ENCODE peak calls at places on chromosomes 7 and 10, in four cellular contexts. B is gastrocnemius medialis, L is breast epithelium, T is body of pancreas. U is an unnamed sample.

GRCh38 chr7:139619367-139619657 is 95.8 kb downstream of the CLEC2L start:
- DNase-seq in B (no peak), L (no peak), T (no peak), U (no peak)

GRCh38 chr7:101792051-101792651 is 25.3 kb upstream of the CUX1 start:
- DNase-seq in B (peak), L (no peak), T (no peak), U (no peak)

GRCh38 chr10:6920072-6921019 is 340.3 kb upstream of the PRKCQ start:
- DNase-seq in B (peak), L (peak), T (peak), U (peak)

GRCh38 chr10:95655571-95656290 is 780 bp downstream of the ALDH18A1 start:
- DNase-seq in B (no peak), L (no peak), T (no peak), U (peak)

GRCh38 chr7:17230099-17230807 is 68.2 kb upstream of the AHR start:
- DNase-seq in B (no peak), L (no peak), T (no peak), U (no peak)

GRCh38 chr7:32519763-32520162 is 24.5 kb downstream of the AVL9 start:
- DNase-seq in B (no peak), L (no peak), T (no peak), U (no peak)

GRCh38 chr7:144780071-144780608 is 55.7 kb downstream of the TPK1 start:
- DNase-seq in B (no peak), L (no peak), T (no peak), U (no peak)

GRCh38 chr7:69932034-69932628 is 333.9 kb downstream of the AUTS2 start:
- DNase-seq in B (no peak), L (no peak), T (peak), U (no peak)

GRCh38 chr7:142452791-142453190 is 194.9 kb upstream of the PRSS58 start:
- DNase-seq in B (no peak), L (no peak), T (no peak), U (no peak)

GRCh38 chr10:124306922-124307371 is 111.8 kb downstream of the OAT start:
- DNase-seq in B (no peak), L (no peak), T (no peak), U (no peak)

GRCh38 chr10:104274762-104275721 is 6.1 kb downstream of the GSTO2 start:
- DNase-seq in B (no peak), L (no peak), T (peak), U (no peak)

GRCh38 chr7:55155351-55156117 is 136.7 kb downstream of the EGFR start:
- DNase-seq in B (no peak), L (no peak), T (no peak), U (no peak)

GRCh38 chr7:90594791-90595317 is 1.3 kb upstream of the CDK14 start:
- DNase-seq in B (peak), L (no peak), T (no peak), U (no peak)

GRCh38 chr10:30591249-30591670 is 38.3 kb downstream of the LYZL2 start:
- DNase-seq in B (no peak), L (no peak), T (peak), U (peak)

GRCh38 chr7:140084972-140085371 is 22.2 kb upstream of the PARP12 start:
- DNase-seq in B (no peak), L (no peak), T (no peak), U (no peak)

GRCh38 chr10:122876493-122876855 is 2.9 kb downstream of the FAM24B start:
- DNase-seq in B (no peak), L (no peak), T (no peak), U (no peak)

GRCh38 chr10:43192824-43193223 is 54.6 kb downstream of the CSGALNACT2 start:
- DNase-seq in B (no peak), L (no peak), T (no peak), U (no peak)

GRCh38 chr7:11950281-11950680 is 118.3 kb upstream of the THSD7A start:
- DNase-seq in B (no peak), L (no peak), T (no peak), U (no peak)

DNA sequence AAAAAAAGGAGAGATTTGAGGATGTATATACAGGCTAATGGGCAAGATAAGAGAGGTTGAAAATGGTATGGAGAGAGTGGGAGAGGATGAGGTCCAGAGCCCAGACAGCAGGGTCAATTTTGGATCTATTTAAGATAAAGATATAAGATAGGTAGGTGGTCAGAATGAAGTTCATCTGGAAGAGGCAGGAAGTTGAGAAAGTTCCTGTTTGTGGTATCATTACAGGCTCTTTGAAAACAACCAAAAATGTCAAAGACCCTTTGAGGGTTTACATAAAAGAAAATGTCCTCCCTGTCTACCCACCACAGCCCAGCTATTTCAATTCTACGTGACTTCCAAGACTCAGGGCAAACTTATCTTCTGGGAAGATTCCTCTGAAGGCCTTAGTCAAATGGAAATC is 7.5 kb downstream of the CEP41 start:
- DNase-seq in B (no peak), L (no peak), T (no peak), U (no peak)
- H3K4me3 ChIP-seq in B (no peak), L (no peak), T (no peak), U (no peak)

GRCh38 chr7:960269-960871 is 5.9 kb upstream of the ADAP1 start:
- DNase-seq in B (no peak), L (no peak), T (no peak), U (no peak)
- H3K4me3 ChIP-seq in B (no peak), L (no peak), T (no peak), U (no peak)

GRCh38 chr7:152583006-152583405 is 92.9 kb downstream of the XRCC2 start:
- DNase-seq in B (no peak), L (no peak), T (no peak), U (peak)
- H3K4me3 ChIP-seq in B (no peak), L (no peak), T (no peak), U (no peak)

GRCh38 chr10:117001144-117001543 is 3.8 kb downstream of the SHTN1 start:
- DNase-seq in B (no peak), L (no peak), T (no peak), U (no peak)

GRCh38 chr10:117004627-117005453 is at the start of gene SHTN1:
- DNase-seq in B (peak), L (peak), T (peak), U (peak)

GRCh38 chr10:117002206-117002605 is 2.8 kb downstream of the SHTN1 start:
- DNase-seq in B (no peak), L (no peak), T (no peak), U (no peak)

GRCh38 chr10:117004238-117004626 is 755 bp downstream of the SHTN1 start:
- DNase-seq in B (no peak), L (no peak), T (no peak), U (no peak)

DNA sequence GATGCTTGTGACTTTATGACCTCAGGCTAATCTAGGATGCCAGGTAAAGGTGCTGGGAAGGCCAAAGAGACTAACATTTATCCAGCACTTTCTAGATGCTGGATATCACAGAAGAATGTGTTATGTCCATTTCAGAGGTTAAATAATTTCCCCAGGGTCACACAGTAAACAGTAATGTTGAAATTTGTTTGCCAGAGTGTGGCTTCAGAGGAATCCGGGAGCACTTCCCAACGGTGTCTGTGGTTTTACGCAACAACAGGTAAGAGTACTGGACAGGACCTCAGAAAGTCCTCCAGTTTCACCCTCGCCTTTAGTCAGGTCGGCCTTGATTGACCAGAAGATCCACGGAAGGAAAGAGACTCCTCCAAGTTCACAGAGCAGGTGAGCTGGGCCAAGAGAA is 1.7 kb downstream of the SHTN1 start:
- DNase-seq in B (no peak), L (no peak), T (no peak), U (no peak)
- H3K4me3 ChIP-seq in B (no peak), L (no peak), T (no peak), U (no peak)

GRCh38 chr10:73965890-73966768 is 31.8 kb upstream of the VCL start:
- DNase-seq in B (peak), L (peak), T (peak), U (peak)
- H3K4me3 ChIP-seq in B (peak), L (peak), T (no peak), U (peak)

GRCh38 chr7:24284699-24285506 is 913 bp downstream of the NPY start:
- DNase-seq in B (no peak), L (no peak), T (no peak), U (no peak)
- H3K4me3 ChIP-seq in B (peak), L (no peak), T (no peak), U (peak)

GRCh38 chr10:51743146-51743545 is 43.8 kb upstream of the CSTF2T start:
- DNase-seq in B (no peak), L (no peak), T (no peak), U (no peak)
- H3K4me3 ChIP-seq in B (no peak), L (no peak), T (no peak), U (no peak)

U was measured in suprapubic skin.